ENCODE peak calls at places on chromosome 22, in ten cellular contexts. One of them, this sample, is unnamed.

GRCh38 chr22:40342521-40342920 is 3.8 kb upstream of the ADSL start:
- DNase-seq in dorsolateral prefrontal cortex: no peak
- DNase-seq in H7: no peak
- DNase-seq in AG09319: no peak
- DNase-seq in COR-L47: no peak
- DNase-seq in ACHN: no peak
- DNase-seq in astrocyte of the cerebellum: no peak
- DNase-seq in iris pigment epithelial cell: no peak
- DNase-seq in GM12865: no peak
- DNase-seq in AG10803: no peak
- DNase-seq in this sample: no peak

GRCh38 chr22:26377170-26377825 is 51.8 kb upstream of the ASPHD2 start:
- DNase-seq in AG09319: no peak
- DNase-seq in astrocyte of the cerebellum: no peak
- DNase-seq in AG10803: no peak
- DNase-seq in iris pigment epithelial cell: no peak
- DNase-seq in COR-L47: no peak
- DNase-seq in ACHN: no peak
- DNase-seq in GM12865: peak; percentile 3
- DNase-seq in dorsolateral prefrontal cortex: peak; percentile 37
- DNase-seq in H7: no peak
- DNase-seq in this sample: no peak

GRCh38 chr22:20117656-20118571 is 888 bp upstream of the TRMT2A start:
- DNase-seq in COR-L47: no peak
- DNase-seq in iris pigment epithelial cell: peak; percentile 53
- DNase-seq in AG10803: peak; percentile 29
- DNase-seq in dorsolateral prefrontal cortex: no peak
- DNase-seq in AG09319: no peak
- DNase-seq in ACHN: peak; percentile 24
- DNase-seq in astrocyte of the cerebellum: no peak
- DNase-seq in H7: peak; percentile 79
- DNase-seq in GM12865: peak; percentile 61
- DNase-seq in this sample: no peak

GRCh38 chr22:25966448-25966913 is 202.8 kb upstream of the SEZ6L start:
- DNase-seq in AG10803: no peak
- DNase-seq in dorsolateral prefrontal cortex: no peak
- DNase-seq in astrocyte of the cerebellum: no peak
- DNase-seq in H7: no peak
- DNase-seq in ACHN: no peak
- DNase-seq in iris pigment epithelial cell: no peak
- DNase-seq in GM12865: peak; percentile 71
- DNase-seq in COR-L47: peak; percentile 22
- DNase-seq in AG09319: no peak
- DNase-seq in this sample: no peak

GRCh38 chr22:47381240-47381639 is 618.8 kb downstream of the TBC1D22A start:
- DNase-seq in COR-L47: no peak
- DNase-seq in AG10803: no peak
- DNase-seq in iris pigment epithelial cell: no peak
- DNase-seq in ACHN: no peak
- DNase-seq in astrocyte of the cerebellum: no peak
- DNase-seq in H7: no peak
- DNase-seq in dorsolateral prefrontal cortex: no peak
- DNase-seq in GM12865: no peak
- DNase-seq in AG09319: no peak
- DNase-seq in this sample: no peak

GRCh38 chr22:20264614-20265452 is 3.3 kb downstream of the RTN4R start:
- DNase-seq in AG10803: no peak
- DNase-seq in AG09319: no peak
- DNase-seq in H7: no peak
- DNase-seq in dorsolateral prefrontal cortex: peak; percentile 71
- DNase-seq in astrocyte of the cerebellum: no peak
- DNase-seq in COR-L47: no peak
- DNase-seq in ACHN: no peak
- DNase-seq in iris pigment epithelial cell: no peak
- DNase-seq in GM12865: no peak
- DNase-seq in this sample: peak; percentile 71

GRCh38 chr22:29625090-29625825 is 21.8 kb downstream of the NF2 start:
- DNase-seq in GM12865: peak; percentile 58
- DNase-seq in dorsolateral prefrontal cortex: peak; percentile 73
- DNase-seq in AG10803: peak; percentile 93
- DNase-seq in iris pigment epithelial cell: peak; percentile 86
- DNase-seq in AG09319: peak; percentile 38
- DNase-seq in astrocyte of the cerebellum: peak; percentile 71
- DNase-seq in ACHN: peak; percentile 71
- DNase-seq in COR-L47: peak; percentile 25
- DNase-seq in H7: no peak
- DNase-seq in this sample: peak; percentile 51

GRCh38 chr22:47337161-47337621 is 574.7 kb downstream of the TBC1D22A start:
- DNase-seq in H7: no peak
- DNase-seq in ACHN: peak; percentile 6
- DNase-seq in AG09319: no peak
- DNase-seq in COR-L47: no peak
- DNase-seq in GM12865: no peak
- DNase-seq in iris pigment epithelial cell: peak; percentile 75
- DNase-seq in AG10803: peak; percentile 91
- DNase-seq in dorsolateral prefrontal cortex: peak; percentile 19
- DNase-seq in astrocyte of the cerebellum: peak; percentile 64
- DNase-seq in this sample: no peak

GRCh38 chr22:46797355-46797754 is 34.9 kb downstream of the TBC1D22A start:
- DNase-seq in iris pigment epithelial cell: peak; percentile 55
- DNase-seq in astrocyte of the cerebellum: no peak
- DNase-seq in AG09319: no peak
- DNase-seq in ACHN: peak; percentile 10
- DNase-seq in H7: peak; percentile 68
- DNase-seq in GM12865: peak; percentile 57
- DNase-seq in COR-L47: no peak
- DNase-seq in AG10803: peak; percentile 15
- DNase-seq in dorsolateral prefrontal cortex: no peak
- DNase-seq in this sample: no peak

GRCh38 chr22:24434472-24435322 is 7.3 kb downstream of the ADORA2A start:
- DNase-seq in dorsolateral prefrontal cortex: no peak
- DNase-seq in iris pigment epithelial cell: peak; percentile 41
- DNase-seq in AG10803: no peak
- DNase-seq in GM12865: peak; percentile 91
- DNase-seq in astrocyte of the cerebellum: no peak
- DNase-seq in AG09319: no peak
- DNase-seq in H7: peak; percentile 42
- DNase-seq in COR-L47: no peak
- DNase-seq in ACHN: no peak
- DNase-seq in this sample: peak; percentile 53

GRCh38 chr22:28909375-28909774 is 26.0 kb downstream of the ZNRF3 start:
- DNase-seq in AG09319: no peak
- DNase-seq in iris pigment epithelial cell: peak; percentile 58
- DNase-seq in astrocyte of the cerebellum: no peak
- DNase-seq in GM12865: peak; percentile 80
- DNase-seq in dorsolateral prefrontal cortex: peak; percentile 44
- DNase-seq in AG10803: no peak
- DNase-seq in ACHN: no peak
- DNase-seq in COR-L47: no peak
- DNase-seq in H7: no peak
- DNase-seq in this sample: no peak

GRCh38 chr22:30883586-30884145 is 84.9 kb downstream of the MORC2 start:
- DNase-seq in AG10803: no peak
- DNase-seq in AG09319: no peak
- DNase-seq in H7: no peak
- DNase-seq in dorsolateral prefrontal cortex: no peak
- DNase-seq in iris pigment epithelial cell: no peak
- DNase-seq in GM12865: no peak
- DNase-seq in astrocyte of the cerebellum: no peak
- DNase-seq in ACHN: no peak
- DNase-seq in COR-L47: no peak
- DNase-seq in this sample: no peak

GRCh38 chr22:26837784-26838520 is 180.6 kb downstream of the MIAT start:
- DNase-seq in H7: no peak
- DNase-seq in AG10803: no peak
- DNase-seq in ACHN: no peak
- DNase-seq in dorsolateral prefrontal cortex: no peak
- DNase-seq in iris pigment epithelial cell: no peak
- DNase-seq in astrocyte of the cerebellum: no peak
- DNase-seq in AG09319: no peak
- DNase-seq in GM12865: no peak
- DNase-seq in COR-L47: peak; percentile 41
- DNase-seq in this sample: no peak

GRCh38 chr22:31333648-31334047 is 12.5 kb downstream of the PATZ1 start:
- DNase-seq in COR-L47: no peak
- DNase-seq in astrocyte of the cerebellum: no peak
- DNase-seq in dorsolateral prefrontal cortex: no peak
- DNase-seq in iris pigment epithelial cell: no peak
- DNase-seq in AG09319: no peak
- DNase-seq in GM12865: no peak
- DNase-seq in H7: no peak
- DNase-seq in ACHN: no peak
- DNase-seq in AG10803: no peak
- DNase-seq in this sample: no peak

GRCh38 chr22:30922151-30922611 is 46.4 kb downstream of the MORC2 start:
- DNase-seq in iris pigment epithelial cell: peak; percentile 9
- DNase-seq in H7: peak; percentile 53
- DNase-seq in ACHN: peak; percentile 65
- DNase-seq in astrocyte of the cerebellum: no peak
- DNase-seq in dorsolateral prefrontal cortex: peak; percentile 26
- DNase-seq in COR-L47: no peak
- DNase-seq in AG10803: peak; percentile 64
- DNase-seq in AG09319: no peak
- DNase-seq in GM12865: peak; percentile 30
- DNase-seq in this sample: peak; percentile 79

GRCh38 chr22:46653596-46653995 is 33.4 kb downstream of the GRAMD4 start:
- DNase-seq in AG09319: no peak
- DNase-seq in ACHN: no peak
- DNase-seq in AG10803: no peak
- DNase-seq in astrocyte of the cerebellum: no peak
- DNase-seq in GM12865: peak; percentile 30
- DNase-seq in dorsolateral prefrontal cortex: no peak
- DNase-seq in iris pigment epithelial cell: no peak
- DNase-seq in COR-L47: no peak
- DNase-seq in H7: no peak
- DNase-seq in this sample: no peak

GRCh38 chr22:20427104-20427944 is 10.3 kb downstream of the SCARF2 start:
- DNase-seq in AG10803: no peak
- DNase-seq in iris pigment epithelial cell: no peak
- DNase-seq in COR-L47: no peak
- DNase-seq in GM12865: no peak
- DNase-seq in astrocyte of the cerebellum: no peak
- DNase-seq in ACHN: no peak
- DNase-seq in dorsolateral prefrontal cortex: no peak
- DNase-seq in H7: no peak
- DNase-seq in AG09319: no peak
- DNase-seq in this sample: no peak

GRCh38 chr22:43707650-43708049 is 104.5 kb downstream of the EFCAB6 start:
- DNase-seq in ACHN: no peak
- DNase-seq in astrocyte of the cerebellum: no peak
- DNase-seq in iris pigment epithelial cell: no peak
- DNase-seq in COR-L47: no peak
- DNase-seq in AG10803: no peak
- DNase-seq in H7: no peak
- DNase-seq in dorsolateral prefrontal cortex: no peak
- DNase-seq in GM12865: no peak
- DNase-seq in AG09319: no peak
- DNase-seq in this sample: no peak

GRCh38 chr22:49354516-49355205 is 473.0 kb downstream of the BRD1 start:
- DNase-seq in dorsolateral prefrontal cortex: no peak
- DNase-seq in iris pigment epithelial cell: no peak
- DNase-seq in GM12865: no peak
- DNase-seq in AG09319: no peak
- DNase-seq in AG10803: no peak
- DNase-seq in H7: no peak
- DNase-seq in astrocyte of the cerebellum: no peak
- DNase-seq in ACHN: no peak
- DNase-seq in COR-L47: no peak
- DNase-seq in this sample: peak; percentile 26

GRCh38 chr22:40247976-40248375 is 70.3 kb downstream of the TNRC6B start:
- DNase-seq in H7: no peak
- DNase-seq in GM12865: no peak
- DNase-seq in iris pigment epithelial cell: no peak
- DNase-seq in dorsolateral prefrontal cortex: no peak
- DNase-seq in ACHN: no peak
- DNase-seq in astrocyte of the cerebellum: no peak
- DNase-seq in AG09319: no peak
- DNase-seq in COR-L47: no peak
- DNase-seq in AG10803: no peak
- DNase-seq in this sample: no peak

GRCh38 chr22:18078329-18079041 is 695 bp downstream of the PEX26 start:
- DNase-seq in AG10803: peak; percentile 40
- DNase-seq in GM12865: peak; percentile 84
- DNase-seq in dorsolateral prefrontal cortex: no peak
- DNase-seq in ACHN: peak; percentile 39
- DNase-seq in astrocyte of the cerebellum: no peak
- DNase-seq in COR-L47: peak; percentile 41
- DNase-seq in H7: peak; percentile 81
- DNase-seq in AG09319: no peak
- DNase-seq in iris pigment epithelial cell: peak; percentile 36
- DNase-seq in this sample: peak; percentile 63

GRCh38 chr22:44221710-44222475 is 41.2 kb downstream of the PARVG start:
- DNase-seq in COR-L47: no peak
- DNase-seq in H7: peak; percentile 3
- DNase-seq in AG10803: no peak
- DNase-seq in dorsolateral prefrontal cortex: no peak
- DNase-seq in iris pigment epithelial cell: no peak
- DNase-seq in AG09319: no peak
- DNase-seq in GM12865: peak; percentile 37
- DNase-seq in astrocyte of the cerebellum: no peak
- DNase-seq in ACHN: no peak
- DNase-seq in this sample: no peak

GRCh38 chr22:32475428-32476010 is 908 bp downstream of the FBXO7 start:
- DNase-seq in AG09319: no peak
- DNase-seq in dorsolateral prefrontal cortex: no peak
- DNase-seq in astrocyte of the cerebellum: no peak
- DNase-seq in H7: peak; percentile 27
- DNase-seq in GM12865: peak; percentile 48
- DNase-seq in iris pigment epithelial cell: peak; percentile 70
- DNase-seq in AG10803: peak; percentile 50
- DNase-seq in COR-L47: peak; percentile 5
- DNase-seq in ACHN: no peak
- DNase-seq in this sample: peak; percentile 62

GRCh38 chr22:48738204-48738980 is 1089.3 kb downstream of the BRD1 start:
- DNase-seq in AG09319: no peak
- DNase-seq in AG10803: no peak
- DNase-seq in ACHN: no peak
- DNase-seq in dorsolateral prefrontal cortex: no peak
- DNase-seq in iris pigment epithelial cell: no peak
- DNase-seq in H7: peak; percentile 33
- DNase-seq in GM12865: no peak
- DNase-seq in COR-L47: no peak
- DNase-seq in astrocyte of the cerebellum: no peak
- DNase-seq in this sample: no peak

GRCh38 chr22:30187726-30188407 is 58.7 kb downstream of the LIF start:
- DNase-seq in astrocyte of the cerebellum: no peak
- DNase-seq in COR-L47: no peak
- DNase-seq in ACHN: no peak
- DNase-seq in iris pigment epithelial cell: peak; percentile 54
- DNase-seq in dorsolateral prefrontal cortex: no peak
- DNase-seq in GM12865: no peak
- DNase-seq in AG09319: no peak
- DNase-seq in AG10803: peak; percentile 33
- DNase-seq in H7: no peak
- DNase-seq in this sample: no peak

GRCh38 chr22:22802346-22802970 is 85.2 kb upstream of the IGLL5 start:
- DNase-seq in ACHN: no peak
- DNase-seq in H7: peak; percentile 55
- DNase-seq in COR-L47: no peak
- DNase-seq in AG10803: no peak
- DNase-seq in iris pigment epithelial cell: no peak
- DNase-seq in AG09319: no peak
- DNase-seq in astrocyte of the cerebellum: no peak
- DNase-seq in dorsolateral prefrontal cortex: no peak
- DNase-seq in GM12865: peak; percentile 70
- DNase-seq in this sample: no peak

GRCh38 chr22:23500508-23501208 is 79.4 kb downstream of the IGLL1 start:
- DNase-seq in dorsolateral prefrontal cortex: no peak
- DNase-seq in COR-L47: no peak
- DNase-seq in ACHN: no peak
- DNase-seq in AG09319: no peak
- DNase-seq in astrocyte of the cerebellum: no peak
- DNase-seq in AG10803: no peak
- DNase-seq in iris pigment epithelial cell: no peak
- DNase-seq in H7: peak; percentile 52
- DNase-seq in GM12865: no peak
- DNase-seq in this sample: no peak

GRCh38 chr22:45179276-45180049 is 15.7 kb downstream of the NUP50 start:
- DNase-seq in AG10803: no peak
- DNase-seq in H7: no peak
- DNase-seq in iris pigment epithelial cell: no peak
- DNase-seq in COR-L47: no peak
- DNase-seq in dorsolateral prefrontal cortex: no peak
- DNase-seq in AG09319: no peak
- DNase-seq in astrocyte of the cerebellum: no peak
- DNase-seq in ACHN: no peak
- DNase-seq in GM12865: no peak
- DNase-seq in this sample: no peak

This sample was measured in left lobe of liver.